ENCODE peak calls at places on chromosomes 7 and 10, in six cellular contexts. Q is SW480; M is activated naive CD4-positive, alpha-beta T cell; G is RPMI7951; F is neural crest cell; U is activated CD4-positive, alpha-beta T cell treated with anti-CD3 and anti-CD28 coated beads for 48 hours. X is an unnamed sample.

GRCh38 chr7:8226526-8226925 is 35.4 kb downstream of the ICA1 start:
- DNase-seq in Q (no peak), M (no peak), G (no peak), F (no peak), U (no peak), X (no peak)

GRCh38 chr7:18521945-18522566 is 26.5 kb downstream of the HDAC9 start:
- DNase-seq in Q (no peak), M (no peak), G (peak; percentile 37), F (no peak), U (no peak), X (no peak)

GRCh38 chr7:45082031-45082830 is 6.5 kb downstream of the NACAD start:
- DNase-seq in Q (no peak), M (no peak), G (peak; percentile 55), F (no peak), U (no peak), X (no peak)

GRCh38 chr10:43671659-43672555 is 23.2 kb upstream of the ZNF32 start:
- DNase-seq in Q (peak; percentile 62), M (no peak), G (peak; percentile 66), F (peak; percentile 67), U (peak; percentile 47), X (peak; percentile 63)

GRCh38 chr10:60314306-60314940 is 75.3 kb downstream of the ANK3 start:
- DNase-seq in Q (peak; percentile 29), M (no peak), G (peak; percentile 58), F (no peak), U (peak; percentile 16), X (no peak)

GRCh38 chr7:38232475-38233366 is 40.7 kb downstream of the TARP start:
- DNase-seq in Q (no peak), M (peak; percentile 14), G (peak; percentile 37), F (no peak), U (peak; percentile 78), X (peak; percentile 33)

GRCh38 chr10:116186273-116186672 is 86.7 kb downstream of the GFRA1 start:
- DNase-seq in Q (no peak), M (no peak), G (no peak), F (no peak), U (no peak), X (no peak)

GRCh38 chr7:37467017-37467416 is 18.4 kb upstream of the ELMO1 start:
- DNase-seq in Q (no peak), M (no peak), G (no peak), F (no peak), U (peak; percentile 14), X (no peak)

GRCh38 chr7:122315507-122316466 is 11.2 kb upstream of the FEZF1 start:
- DNase-seq in Q (no peak), M (no peak), G (no peak), F (no peak), U (no peak), X (no peak)

GRCh38 chr10:68188835-68189234 is 43.1 kb downstream of the ATOH7 start:
- DNase-seq in Q (no peak), M (no peak), G (no peak), F (no peak), U (no peak), X (no peak)

GRCh38 chr7:44284881-44285541 is 40.4 kb downstream of the CAMK2B start:
- DNase-seq in Q (no peak), M (no peak), G (no peak), F (no peak), U (no peak), X (no peak)

GRCh38 chr7:120628233-120628632 is 229.7 kb downstream of the TSPAN12 start:
- DNase-seq in Q (no peak), M (no peak), G (no peak), F (no peak), U (no peak), X (no peak)